ENCODE peak calls at places on chromosomes 16 and 17, in five cellular contexts. One of them, this sample, is unnamed.

GRCh38 chr17:75003070-75003956 is 9.2 kb upstream of the MRPL58 start:
- DNase-seq in GM12891: no peak
- DNase-seq in uterus: no peak
- DNase-seq in A549: no peak
- DNase-seq in testis: no peak
- DNase-seq in this sample: no peak

GRCh38 chr17:17021194-17021863 is 20.9 kb upstream of the MPRIP start:
- DNase-seq in GM12891: no peak
- DNase-seq in uterus: no peak
- DNase-seq in A549: peak
- DNase-seq in testis: peak
- DNase-seq in this sample: peak

GRCh38 chr17:41141361-41141760 is 1.0 kb upstream of the KRTAP4-6 start:
- DNase-seq in GM12891: no peak
- DNase-seq in uterus: no peak
- DNase-seq in A549: no peak
- DNase-seq in testis: no peak
- DNase-seq in this sample: no peak

GRCh38 chr17:31820691-31821435 is 38.2 kb downstream of the COPRS start:
- DNase-seq in GM12891: no peak
- DNase-seq in uterus: no peak
- DNase-seq in A549: no peak
- DNase-seq in testis: no peak
- DNase-seq in this sample: no peak

GRCh38 chr16:11073407-11073806 is 129.0 kb downstream of the CLEC16A start:
- DNase-seq in GM12891: no peak
- DNase-seq in uterus: peak
- DNase-seq in A549: no peak
- DNase-seq in testis: no peak
- DNase-seq in this sample: no peak

GRCh38 chr17:17722081-17722905 is 41.0 kb downstream of the RAI1 start:
- DNase-seq in GM12891: no peak
- DNase-seq in uterus: no peak
- DNase-seq in A549: no peak
- DNase-seq in testis: no peak
- DNase-seq in this sample: no peak

GRCh38 chr16:88437367-88437964 is 15.6 kb upstream of the ZFPM1 start:
- DNase-seq in GM12891: peak
- DNase-seq in uterus: peak
- DNase-seq in A549: peak
- DNase-seq in testis: peak
- DNase-seq in this sample: peak

GRCh38 chr17:83179811-83180210 is 100.4 kb downstream of the METRNL start:
- DNase-seq in GM12891: no peak
- DNase-seq in uterus: no peak
- DNase-seq in A549: no peak
- DNase-seq in testis: no peak
- DNase-seq in this sample: no peak

GRCh38 chr17:47204722-47205418 is 4.3 kb upstream of the MYL4 start:
- DNase-seq in GM12891: no peak
- DNase-seq in uterus: no peak
- DNase-seq in A549: no peak
- DNase-seq in testis: no peak
- DNase-seq in this sample: peak

GRCh38 chr16:52455549-52456277 is 91.2 kb downstream of the TOX3 start:
- DNase-seq in GM12891: no peak
- DNase-seq in uterus: no peak
- DNase-seq in A549: no peak
- DNase-seq in testis: no peak
- DNase-seq in this sample: no peak

GRCh38 chr17:35529868-35530267 is 7.6 kb downstream of the SLFN12L start:
- DNase-seq in GM12891: no peak
- DNase-seq in uterus: no peak
- DNase-seq in A549: no peak
- DNase-seq in testis: no peak
- DNase-seq in this sample: no peak

GRCh38 chr16:10202650-10203049 is 20.4 kb upstream of the GRIN2A start:
- DNase-seq in GM12891: no peak
- DNase-seq in uterus: no peak
- DNase-seq in A549: no peak
- DNase-seq in testis: no peak
- DNase-seq in this sample: no peak

GRCh38 chr16:4212934-4213296 is 29.0 kb downstream of the SRL start:
- DNase-seq in GM12891: no peak
- DNase-seq in uterus: no peak
- DNase-seq in A549: peak
- DNase-seq in testis: no peak
- DNase-seq in this sample: peak

GRCh38 chr16:66616592-66616991 is 12.1 kb downstream of the CMTM3 start:
- DNase-seq in GM12891: no peak
- DNase-seq in uterus: no peak
- DNase-seq in A549: no peak
- DNase-seq in testis: no peak
- DNase-seq in this sample: no peak

GRCh38 chr16:87507351-87508069 is 14.7 kb upstream of the ZCCHC14 start:
- DNase-seq in GM12891: no peak
- DNase-seq in uterus: no peak
- DNase-seq in A549: no peak
- DNase-seq in testis: no peak
- DNase-seq in this sample: no peak

GRCh38 chr17:6796887-6797490 is 21.0 kb downstream of the FBXO39 start:
- DNase-seq in GM12891: no peak
- DNase-seq in uterus: no peak
- DNase-seq in A549: no peak
- DNase-seq in testis: no peak
- DNase-seq in this sample: no peak

GRCh38 chr16:7209598-7209997 is 123.0 kb upstream of the RBFOX1 start:
- DNase-seq in GM12891: no peak
- DNase-seq in uterus: no peak
- DNase-seq in A549: no peak
- DNase-seq in testis: no peak
- DNase-seq in this sample: no peak

GRCh38 chr17:81994593-81995462 is 17.4 kb downstream of the ASPSCR1 start:
- DNase-seq in GM12891: no peak
- DNase-seq in uterus: no peak
- DNase-seq in A549: no peak
- DNase-seq in testis: no peak
- DNase-seq in this sample: peak

GRCh38 chr16:23509763-23510153 is 536 bp downstream of the GGA2 start:
- DNase-seq in GM12891: no peak
- DNase-seq in uterus: peak
- DNase-seq in A549: no peak
- DNase-seq in testis: peak
- DNase-seq in this sample: peak

GRCh38 chr17:35372846-35373531 is 432 bp downstream of the SLFN11 start:
- DNase-seq in GM12891: peak
- DNase-seq in uterus: no peak
- DNase-seq in A549: no peak
- DNase-seq in testis: no peak
- DNase-seq in this sample: peak

GRCh38 chr17:50348522-50349240 is 2.8 kb downstream of the XYLT2 start:
- DNase-seq in GM12891: no peak
- DNase-seq in uterus: no peak
- DNase-seq in A549: no peak
- DNase-seq in testis: no peak
- DNase-seq in this sample: no peak

GRCh38 chr17:36474571-36474970 is 11.9 kb upstream of the ZNHIT3 start:
- DNase-seq in GM12891: no peak
- DNase-seq in uterus: no peak
- DNase-seq in A549: no peak
- DNase-seq in testis: no peak
- DNase-seq in this sample: no peak

GRCh38 chr17:81553616-81554181 is 1.5 kb upstream of the FAAP100 start:
- DNase-seq in GM12891: no peak
- DNase-seq in uterus: peak
- DNase-seq in A549: peak
- DNase-seq in testis: peak
- DNase-seq in this sample: no peak

GRCh38 chr17:28317965-28318758 is 838 bp upstream of the TMEM97 start:
- DNase-seq in GM12891: no peak
- DNase-seq in uterus: no peak
- DNase-seq in A549: no peak
- DNase-seq in testis: no peak
- DNase-seq in this sample: no peak

GRCh38 chr17:17781591-17782424 is 55.0 kb downstream of the SREBF1 start:
- DNase-seq in GM12891: no peak
- DNase-seq in uterus: peak
- DNase-seq in A549: peak
- DNase-seq in testis: peak
- DNase-seq in this sample: peak

GRCh38 chr16:16021988-16022682 is 72.7 kb downstream of the ABCC1 start:
- DNase-seq in GM12891: no peak
- DNase-seq in uterus: peak
- DNase-seq in A549: peak
- DNase-seq in testis: peak
- DNase-seq in this sample: peak

DNA sequence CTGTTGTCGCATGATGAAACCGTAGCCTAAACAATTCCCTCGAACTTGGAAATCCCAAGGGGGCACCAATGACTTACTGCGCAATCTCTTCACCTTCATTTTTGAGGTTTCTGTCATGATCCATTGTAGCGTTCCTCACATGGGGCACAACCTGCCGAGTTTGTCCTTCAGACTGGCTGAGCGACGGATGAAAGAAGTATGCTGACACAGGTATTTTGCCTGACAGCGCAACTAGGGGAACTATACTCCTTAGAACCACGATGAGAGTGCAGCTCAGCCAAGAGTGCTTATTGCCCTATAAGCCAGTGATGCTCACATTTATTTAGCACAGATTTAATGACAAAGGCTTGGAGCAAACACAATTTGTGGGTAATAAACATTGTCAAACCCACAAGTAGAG is 106.3 kb upstream of the ZNF267 start:
- DNase-seq in GM12891: no peak
- DNase-seq in uterus: no peak
- DNase-seq in A549: no peak
- DNase-seq in testis: no peak
- DNase-seq in this sample: no peak
- TF ChIP-seq POLR2A in GM12891: no peak
- TF ChIP-seq POLR2A in uterus: no peak
- TF ChIP-seq POLR2A in A549: no peak
- TF ChIP-seq POLR2A in testis: no peak
- TF ChIP-seq POLR2A in this sample: no peak

GRCh38 chr16:1317479-1318267 is 8.2 kb downstream of the UBE2I start:
- DNase-seq in GM12891: no peak
- DNase-seq in uterus: no peak
- DNase-seq in A549: no peak
- DNase-seq in testis: no peak
- DNase-seq in this sample: no peak
- TF ChIP-seq POLR2A in GM12891: peak
- TF ChIP-seq POLR2A in uterus: no peak
- TF ChIP-seq POLR2A in A549: no peak
- TF ChIP-seq POLR2A in testis: no peak
- TF ChIP-seq POLR2A in this sample: no peak

DNA sequence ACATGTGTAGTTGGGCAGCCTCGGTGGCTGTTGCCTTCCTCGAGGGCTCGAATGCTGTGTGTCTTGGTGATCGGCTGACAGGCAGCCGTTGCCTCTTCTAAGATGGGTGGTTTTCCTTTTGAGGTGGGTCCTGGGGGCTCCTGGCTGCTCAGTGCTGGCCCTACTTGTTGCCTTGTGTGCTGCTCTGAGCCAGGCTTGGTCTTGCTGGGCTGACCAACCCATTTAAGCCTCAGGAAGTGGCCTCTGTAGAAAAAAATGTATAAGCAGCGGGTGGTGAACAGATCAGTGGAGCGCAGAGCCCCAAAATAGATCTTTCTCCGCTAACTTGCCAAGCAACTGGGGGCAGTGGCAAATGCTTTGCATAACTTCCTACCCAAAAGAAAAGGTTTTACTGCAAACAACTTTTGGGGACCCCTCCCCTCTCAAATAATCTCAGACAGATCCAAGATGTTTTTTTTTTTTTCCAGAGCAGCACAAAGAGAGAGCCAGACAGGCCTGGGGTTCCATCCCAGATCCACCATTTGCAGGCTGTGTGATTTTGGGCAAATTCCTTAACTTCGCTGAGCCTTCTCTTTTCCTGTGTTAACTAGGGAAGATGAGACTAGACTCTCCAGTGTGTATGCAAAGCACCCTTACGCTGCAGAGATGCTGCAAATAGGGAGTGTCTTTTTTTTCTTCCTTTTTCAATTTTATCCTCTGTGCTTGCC is 42.5 kb downstream of the PLCG2 start:
- DNase-seq in GM12891: no peak
- DNase-seq in uterus: no peak
- DNase-seq in A549: no peak
- DNase-seq in testis: no peak
- DNase-seq in this sample: no peak
- TF ChIP-seq POLR2A in GM12891: peak
- TF ChIP-seq POLR2A in uterus: no peak
- TF ChIP-seq POLR2A in A549: no peak
- TF ChIP-seq POLR2A in testis: no peak
- TF ChIP-seq POLR2A in this sample: no peak

GRCh38 chr16:1610071-1610840 is 1.6 kb downstream of the IFT140 start:
- DNase-seq in GM12891: peak
- DNase-seq in uterus: peak
- DNase-seq in A549: peak
- DNase-seq in testis: peak
- DNase-seq in this sample: peak

GRCh38 chr16:1612320-1613111 is at the start of gene CRAMP1:
- DNase-seq in GM12891: no peak
- DNase-seq in uterus: peak
- DNase-seq in A549: peak
- DNase-seq in testis: peak
- DNase-seq in this sample: no peak

GRCh38 chr16:1613240-1613639 is 1.1 kb downstream of the CRAMP1 start:
- DNase-seq in GM12891: no peak
- DNase-seq in uterus: no peak
- DNase-seq in A549: no peak
- DNase-seq in testis: peak
- DNase-seq in this sample: no peak

GRCh38 chr16:1613728-1614225 is 1.6 kb downstream of the CRAMP1 start:
- DNase-seq in GM12891: no peak
- DNase-seq in uterus: peak
- DNase-seq in A549: no peak
- DNase-seq in testis: peak
- DNase-seq in this sample: peak

DNA sequence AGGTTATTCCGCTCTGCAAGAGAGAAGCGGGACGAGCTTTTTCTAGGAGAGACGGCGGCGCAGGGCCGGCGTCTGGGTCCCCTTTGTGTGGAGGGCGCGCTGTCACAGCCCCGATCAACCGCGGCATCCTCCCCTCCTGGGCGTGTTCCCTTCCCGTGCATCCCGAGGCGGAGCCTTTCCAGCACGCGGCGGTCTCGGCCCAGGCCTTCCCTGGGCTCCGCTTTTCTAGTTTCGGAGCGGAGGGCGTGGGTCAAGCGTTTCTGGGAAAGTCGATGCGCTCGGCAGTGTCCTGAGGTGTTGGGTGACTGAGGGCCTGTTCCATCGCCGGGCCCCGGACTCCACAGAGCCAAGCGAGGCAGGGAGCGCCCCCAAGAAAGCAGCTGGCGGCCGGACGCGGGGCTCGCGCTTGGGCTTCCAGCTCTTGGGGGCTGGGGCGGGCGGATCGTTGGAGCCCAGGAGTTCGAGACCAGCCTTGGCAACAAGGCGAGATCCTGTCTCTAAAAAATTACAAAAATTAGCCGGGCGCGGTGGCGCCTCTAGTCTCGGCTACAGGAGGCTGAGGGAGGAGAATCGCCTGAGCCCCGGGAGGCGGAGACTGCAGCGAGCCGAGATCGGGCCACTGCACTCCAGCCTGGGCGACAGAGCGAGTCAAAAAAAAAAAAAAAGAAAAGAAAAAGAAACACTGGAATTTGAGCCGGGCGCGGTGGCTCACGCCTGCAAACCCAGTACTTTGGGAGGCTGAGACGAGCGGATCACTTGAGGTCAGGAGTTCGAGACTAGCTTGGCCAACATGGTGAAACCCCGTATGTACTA is 825 bp downstream of the IFT140 start:
- DNase-seq in GM12891: no peak
- DNase-seq in uterus: no peak
- DNase-seq in A549: no peak
- DNase-seq in testis: no peak
- DNase-seq in this sample: no peak
- TF ChIP-seq POLR2A in GM12891: no peak
- TF ChIP-seq POLR2A in uterus: peak
- TF ChIP-seq POLR2A in A549: peak
- TF ChIP-seq POLR2A in testis: no peak
- TF ChIP-seq POLR2A in this sample: no peak

This sample was measured in thyroid gland.